ENCODE peak calls at places on chromosomes 5 and 9, in six cellular contexts. T is HTR-8/SVneo; O is NCI-H524; C is activated T-helper 2 cell treated with anti-CD3 and anti-CD28 coated beads, Interferon-gamma antibody, Interleukin-2, Interleukin-4, amounts not matched to agents 10 μg/mL and 5 μg/mL and 100 μg/mL, durations not matched to agents 14 hours and 24 hours and 36 hours; N is LoVo; P is left cardiac atrium. H is an unnamed sample.

GRCh38 chr9:121640076-121640475 is 11.4 kb upstream of the DAB2IP start:
- DNase-seq in T (peak; percentile 50), C (peak; percentile 14), O (peak; percentile 30), N (no peak), P (peak; percentile 76), H (no peak)

GRCh38 chr9:96379461-96379860 is 4.0 kb downstream of the SLC35D2 start:
- DNase-seq in P (no peak), T (no peak), O (no peak), C (no peak), N (no peak), H (no peak)

GRCh38 chr9:101028346-101029299 is at the start of gene PLPPR1:
- DNase-seq in T (peak; percentile 10), P (peak; percentile 25), C (no peak), O (peak; percentile 95), N (no peak), H (no peak)

GRCh38 chr5:108727154-108727638 is 20.5 kb upstream of the FER start:
- DNase-seq in P (no peak), N (no peak), O (peak; percentile 50), C (no peak), T (no peak), H (no peak)

GRCh38 chr9:106718996-106719395 is 144.0 kb upstream of the ZNF462 start:
- DNase-seq in N (no peak), O (no peak), T (peak; percentile 10), P (no peak), C (no peak), H (no peak)

GRCh38 chr9:86774101-86774500 is 173.2 kb downstream of the GAS1 start:
- DNase-seq in P (no peak), N (no peak), O (no peak), T (no peak), C (no peak), H (no peak)

GRCh38 chr5:51665295-51665593 is 282.0 kb downstream of the ISL1 start:
- DNase-seq in O (no peak), T (no peak), N (no peak), P (no peak), C (no peak), H (no peak)

GRCh38 chr9:36023260-36024048 is 13.3 kb upstream of the RECK start:
- DNase-seq in N (peak; percentile 71), O (peak; percentile 32), T (peak; percentile 42), C (peak; percentile 52), P (peak; percentile 61), H (no peak)

GRCh38 chr5:132386644-132387286 is 17.3 kb downstream of the SLC22A5 start:
- DNase-seq in O (no peak), P (peak; percentile 78), N (peak; percentile 50), C (peak; percentile 73), T (peak; percentile 55), H (no peak)

GRCh38 chr5:54835642-54836041 is 149.8 kb downstream of the ESM1 start:
- DNase-seq in C (no peak), O (no peak), N (no peak), T (peak; percentile 25), P (no peak), H (no peak)